ENCODE peak calls at places on chromosomes 12 and 14, in eight cellular contexts. K, Z, U, L, N, H, S and P are unnamed samples.

GRCh38 chr14:84403585-84403984 is 1126.4 kb upstream of the FLRT2 start:
- DNase-seq in N (no peak), H (no peak), K (no peak), L (no peak), U (peak), Z (no peak), S (no peak), P (no peak)

GRCh38 chr14:68968721-68969120 is 10.4 kb downstream of the ACTN1 start:
- DNase-seq in Z (no peak), K (no peak), H (no peak), S (no peak), U (no peak), L (no peak), N (no peak), P (no peak)

GRCh38 chr12:124411291-124411878 is 116.5 kb downstream of the RFLNA start:
- DNase-seq in K (peak), H (no peak), U (no peak), Z (peak), L (no peak), N (no peak), S (no peak), P (peak)

GRCh38 chr12:34393821-34394150 is 371.5 kb downstream of the ALG10 start:
- DNase-seq in S (no peak), U (no peak), L (no peak), Z (no peak), N (peak), H (no peak), K (no peak), P (no peak)

GRCh38 chr14:60760648-60761364 is 26.2 kb downstream of the MNAT1 start:
- DNase-seq in L (no peak), S (no peak), N (no peak), U (no peak), K (no peak), H (no peak), Z (no peak), P (no peak)

GRCh38 chr14:28759056-28759657 is 7.4 kb upstream of the FOXG1 start:
- DNase-seq in H (no peak), N (peak), Z (no peak), U (peak), S (no peak), K (no peak), L (peak), P (no peak)

GRCh38 chr14:85447883-85448282 is 82.1 kb upstream of the FLRT2 start:
- DNase-seq in N (no peak), K (no peak), U (no peak), Z (no peak), L (no peak), H (no peak), S (no peak), P (no peak)

GRCh38 chr14:64112859-64113258 is 181.3 kb downstream of the ESR2 start:
- DNase-seq in L (no peak), H (no peak), Z (no peak), K (no peak), N (no peak), U (no peak), S (no peak), P (no peak)

GRCh38 chr12:32116897-32117296 is 10.2 kb downstream of the BICD1 start:
- DNase-seq in U (no peak), S (no peak), K (peak), N (no peak), Z (no peak), L (no peak), H (no peak), P (peak)

GRCh38 chr14:85483037-85483436 is 46.9 kb upstream of the FLRT2 start:
- DNase-seq in H (no peak), Z (no peak), N (no peak), U (no peak), K (no peak), L (no peak), S (no peak), P (peak)

GRCh38 chr12:22625671-22626251 is 790 bp downstream of the ETNK1 start:
- DNase-seq in S (peak), Z (peak), L (peak), U (peak), N (peak), K (peak), H (peak), P (peak)